ENCODE peak calls at places on chromosomes 16 and 17, in four cellular contexts. C is WTC11, S is nephron progenitor cell, K is stomach. Z is an unnamed sample.

GRCh38 chr17:82449883-82450356 is 632 bp downstream of the CYBC1 start:
- DNase-seq in C (no peak), S (no peak), K (no peak), Z (no peak)

GRCh38 chr17:859461-860195 is 77.5 kb downstream of the MRM3 start:
- DNase-seq in K (no peak), C (no peak), S (no peak), Z (no peak)

GRCh38 chr16:49754495-49755290 is 101.2 kb downstream of the ZNF423 start:
- DNase-seq in C (peak), S (no peak), K (no peak), Z (peak)

GRCh38 chr16:65700599-65700998 is 578.7 kb upstream of the CDH11 start:
- DNase-seq in C (no peak), S (no peak), K (no peak), Z (no peak)

GRCh38 chr16:66287916-66288315 is 78.6 kb upstream of the CDH5 start:
- DNase-seq in K (no peak), C (no peak), S (no peak), Z (no peak)

GRCh38 chr16:84407588-84408313 is 39.4 kb downstream of the ATP2C2 start:
- DNase-seq in S (no peak), K (no peak), C (no peak), Z (no peak)

GRCh38 chr17:50634123-50634914 is at the start of gene ABCC3:
- DNase-seq in C (peak), K (peak), S (peak), Z (no peak)

GRCh38 chr17:19646788-19647696 is 1.5 kb upstream of the ALDH3A2 start:
- DNase-seq in K (no peak), C (no peak), S (no peak), Z (no peak)

GRCh38 chr16:63890072-63890471 is 1231.8 kb downstream of the CDH11 start:
- DNase-seq in S (no peak), C (no peak), K (no peak), Z (no peak)

GRCh38 chr16:66714659-66715307 is 18.2 kb upstream of the CMTM4 start:
- DNase-seq in C (no peak), K (no peak), S (no peak), Z (no peak)

GRCh38 chr17:54257440-54257839 is 434.7 kb downstream of the KIF2B start:
- DNase-seq in S (no peak), K (no peak), C (no peak), Z (no peak)

GRCh38 chr17:54256530-54256929 is 433.8 kb downstream of the KIF2B start:
- DNase-seq in S (no peak), K (no peak), C (peak), Z (no peak)

GRCh38 chr17:54261465-54261864 is 438.7 kb downstream of the KIF2B start:
- DNase-seq in S (no peak), K (no peak), C (no peak), Z (no peak)
- TF ChIP-seq CTCF in S (no peak), K (no peak), C (no peak), Z (no peak)

DNA sequence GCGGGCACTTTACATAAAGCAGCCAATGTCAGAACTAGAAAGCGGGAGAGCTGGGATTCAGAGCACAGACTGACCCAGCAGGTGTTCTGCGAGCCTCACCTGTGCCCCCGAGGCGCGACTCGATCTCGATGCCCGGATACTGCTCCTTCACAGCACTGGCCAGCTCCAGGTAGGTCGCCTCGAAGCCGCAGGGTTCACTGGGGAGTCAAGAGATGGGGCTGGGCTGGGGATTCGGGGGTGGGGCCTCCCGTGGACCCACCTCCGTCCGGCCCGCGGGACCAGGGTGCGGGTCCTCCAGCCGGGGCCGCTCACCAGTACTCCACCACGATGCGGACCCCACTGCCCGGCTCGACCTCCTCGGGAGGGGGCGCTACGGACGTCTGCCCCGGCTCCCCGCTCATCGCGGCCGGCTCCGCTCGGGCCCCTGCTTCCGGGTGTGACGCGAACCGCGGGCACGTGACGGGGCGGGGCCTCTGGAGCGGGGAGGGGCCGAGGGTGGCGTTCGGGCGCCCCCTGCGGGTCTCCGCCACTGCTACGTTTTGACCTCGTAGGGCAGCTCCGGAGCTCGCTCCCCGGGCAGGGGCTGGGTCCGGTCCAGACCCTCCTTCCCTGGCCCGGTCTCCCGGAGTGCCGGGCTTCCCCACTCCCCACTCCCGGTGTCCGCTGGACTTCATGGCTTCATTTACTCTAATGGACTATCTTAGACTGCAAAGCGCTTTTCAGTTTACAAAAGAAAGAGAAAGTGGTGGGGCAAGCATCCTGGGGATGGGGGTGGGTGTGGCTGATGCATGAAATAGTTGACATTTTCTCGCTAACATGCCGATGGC is at the start of gene MIEN1:
- DNase-seq in K (peak), S (peak), C (peak), Z (peak)
- TF ChIP-seq CTCF in K (peak), S (peak), C (peak), Z (peak)

GRCh38 chr17:20954794-20955193 is 88.0 kb downstream of the USP22 start:
- DNase-seq in C (no peak), S (no peak), K (no peak), Z (no peak)

GRCh38 chr17:20948984-20949777 is 93.6 kb downstream of the USP22 start:
- DNase-seq in C (no peak), K (no peak), S (no peak), Z (no peak)

GRCh38 chr17:20955437-20956323 is 87.1 kb downstream of the USP22 start:
- DNase-seq in C (no peak), S (no peak), K (no peak), Z (no peak)

GRCh38 chr17:20952183-20952582 is 90.6 kb downstream of the USP22 start:
- DNase-seq in C (no peak), K (no peak), S (no peak), Z (no peak)
- TF ChIP-seq CTCF in C (no peak), K (no peak), S (no peak), Z (no peak)

GRCh38 chr17:33966410-33967063 is 288.5 kb upstream of the CCL2 start:
- DNase-seq in S (no peak), C (no peak), K (no peak), Z (no peak)

GRCh38 chr17:33962857-33963655 is 292.0 kb upstream of the CCL2 start:
- DNase-seq in K (no peak), C (no peak), S (no peak), Z (no peak)

GRCh38 chr17:33968350-33969044 is 286.6 kb upstream of the CCL2 start:
- DNase-seq in K (no peak), S (no peak), C (no peak), Z (no peak)

GRCh38 chr17:33967608-33968349 is 287.3 kb upstream of the CCL2 start:
- DNase-seq in C (no peak), K (no peak), S (no peak), Z (no peak)

GRCh38 chr17:33964344-33964979 is 290.6 kb upstream of the CCL2 start:
- DNase-seq in K (no peak), C (no peak), S (no peak), Z (no peak)
- TF ChIP-seq CTCF in K (peak), C (peak), S (no peak), Z (no peak)

GRCh38 chr16:68689921-68690320 is 44.8 kb downstream of the CDH3 start:
- DNase-seq in K (no peak), C (no peak), S (no peak), Z (no peak)
- TF ChIP-seq CTCF in K (no peak), C (no peak), S (no peak), Z (no peak)

DNA sequence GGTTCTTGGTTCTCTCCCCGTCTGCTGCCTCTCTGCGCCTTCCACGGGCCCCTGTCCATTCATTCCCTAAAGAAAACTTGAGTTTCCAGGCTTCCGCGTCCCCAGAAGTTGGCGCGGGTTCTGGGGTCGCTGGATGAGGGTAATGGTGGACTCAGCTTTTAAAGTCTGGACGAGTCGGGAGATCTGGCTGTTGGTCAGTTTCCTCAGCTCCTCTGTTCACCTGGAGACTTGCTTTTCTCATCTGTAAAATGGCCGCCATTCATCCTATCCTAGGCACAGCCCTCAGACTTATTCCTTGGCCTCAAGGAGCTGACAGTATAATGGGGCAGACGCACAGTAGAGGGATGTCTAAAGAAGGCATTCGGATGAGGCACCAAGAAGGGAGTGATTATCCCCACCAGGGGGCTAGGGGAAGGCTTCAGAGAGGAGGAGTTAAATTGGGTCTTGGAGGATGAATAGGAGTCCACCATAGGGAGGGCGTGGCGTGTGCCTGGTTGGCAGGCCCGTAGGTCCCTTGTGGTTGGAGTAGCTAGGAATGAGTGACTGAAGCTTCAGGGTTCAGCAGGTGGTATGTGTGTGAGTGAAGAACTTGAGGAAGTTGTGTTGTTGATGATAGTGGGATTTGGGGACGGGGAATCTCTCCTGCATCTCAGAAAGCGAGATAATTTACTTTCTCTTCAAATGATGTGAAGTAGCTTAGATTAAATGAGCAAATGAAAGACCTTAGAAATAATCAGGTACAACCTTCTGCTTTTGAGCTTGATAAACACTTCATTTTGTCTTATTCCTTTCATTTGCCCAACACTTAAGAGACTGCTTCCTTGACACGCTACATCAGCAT is 655 bp downstream of the VPS35L start:
- DNase-seq in C (peak), S (peak), K (no peak), Z (no peak)
- TF ChIP-seq CTCF in C (no peak), S (peak), K (no peak), Z (peak)

GRCh38 chr17:9226794-9227135 is 205.5 kb downstream of the NTN1 start:
- DNase-seq in S (no peak), C (peak), K (no peak), Z (no peak)

GRCh38 chr17:9226130-9226793 is 205.0 kb downstream of the NTN1 start:
- DNase-seq in C (no peak), S (no peak), K (no peak), Z (no peak)

GRCh38 chr17:9224485-9224884 is 203.2 kb downstream of the NTN1 start:
- DNase-seq in K (no peak), S (no peak), C (no peak), Z (no peak)

GRCh38 chr17:9223531-9223930 is 202.2 kb downstream of the NTN1 start:
- DNase-seq in K (no peak), C (no peak), S (no peak), Z (no peak)

DNA sequence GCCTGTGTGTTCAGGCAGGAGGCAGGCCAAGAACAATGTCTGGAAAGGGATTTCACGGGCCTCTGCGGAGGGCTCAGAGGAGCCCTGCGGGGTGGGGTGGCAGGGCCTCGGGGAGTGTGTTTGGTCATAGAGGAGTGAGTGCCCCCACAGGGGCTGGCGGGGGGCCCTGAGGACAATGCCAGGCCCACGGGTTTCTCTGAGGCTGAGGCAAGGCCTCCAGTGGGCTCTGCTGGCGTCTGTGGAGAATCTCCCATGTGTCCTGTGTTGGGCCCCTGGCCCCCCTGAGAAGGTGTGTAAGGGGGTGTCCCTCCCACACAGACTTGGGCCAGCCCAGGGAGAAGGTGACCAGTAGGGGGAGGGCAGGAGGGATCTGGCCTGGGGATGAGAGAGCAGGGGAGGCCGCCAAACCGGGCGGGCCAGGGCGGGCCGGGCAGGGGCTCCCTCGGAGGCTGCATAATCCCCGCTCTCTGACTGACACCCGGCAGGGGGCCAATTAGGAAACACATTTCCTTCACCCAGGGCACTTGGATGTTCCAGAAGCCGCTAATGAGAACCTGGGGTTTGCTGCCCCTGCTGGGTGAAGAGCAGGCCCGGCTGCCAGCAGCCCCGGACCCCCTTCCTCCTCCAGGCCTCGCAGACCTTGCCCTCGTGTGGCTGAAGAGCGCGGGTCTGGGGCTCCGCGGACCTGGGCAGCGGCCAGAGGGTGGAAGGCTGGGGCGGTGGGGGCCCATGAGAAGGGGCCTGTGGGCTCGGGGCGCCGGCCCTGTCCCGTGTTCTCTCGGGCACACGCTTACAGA is 204.2 kb downstream of the NTN1 start:
- DNase-seq in K (no peak), S (no peak), C (peak), Z (no peak)
- TF ChIP-seq CTCF in K (no peak), S (no peak), C (no peak), Z (no peak)

DNA sequence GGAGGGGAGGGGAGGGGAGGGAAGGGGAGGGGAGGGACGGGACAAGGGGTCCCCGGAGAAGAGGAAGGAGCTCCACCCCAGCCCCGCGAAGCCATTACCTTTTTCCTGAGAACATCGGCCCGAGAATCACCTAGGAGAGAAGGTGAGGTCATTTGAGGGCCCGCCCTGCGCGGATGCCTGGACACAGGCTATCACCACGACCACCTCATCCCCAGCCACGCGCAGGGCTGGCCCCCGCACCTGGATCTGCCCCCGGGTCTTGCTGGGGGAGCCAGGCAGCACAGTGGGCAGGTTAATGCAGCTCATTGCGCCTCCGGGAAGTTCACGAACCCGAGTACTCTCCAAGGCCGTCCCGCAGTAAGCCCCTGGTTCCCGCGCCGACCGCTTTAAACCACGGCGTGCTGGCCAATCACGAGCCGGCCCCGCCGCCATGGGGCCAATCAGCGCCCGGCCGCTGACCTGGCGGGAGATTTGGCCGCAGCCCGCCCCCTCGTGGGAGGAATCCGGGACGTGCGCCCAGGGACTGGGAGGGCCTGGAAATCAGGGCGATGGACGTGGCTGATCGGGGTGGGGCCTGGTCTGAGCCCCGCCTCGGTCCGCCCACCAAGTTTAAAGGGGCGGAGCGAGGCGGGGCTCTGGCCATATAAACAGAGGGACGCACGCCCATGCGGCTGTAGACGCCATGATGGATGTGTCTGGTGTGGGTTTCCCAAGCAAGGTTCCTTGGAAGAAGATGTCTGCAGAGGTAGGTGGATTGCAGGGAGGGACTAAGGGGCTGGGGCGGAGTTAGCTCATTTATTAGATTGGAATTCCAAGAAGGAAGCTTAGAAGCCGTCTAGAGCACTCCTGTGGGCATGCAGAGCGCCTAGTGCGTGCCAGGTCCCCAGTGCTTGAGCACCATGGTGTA is at the start of the genes AFMID and TK1:
- DNase-seq in S (peak), K (peak), C (peak), Z (peak)
- TF ChIP-seq CTCF in S (peak), K (peak), C (peak), Z (peak)

GRCh38 chr17:46061435-46061834 is 62.4 kb downstream of the STH start:
- DNase-seq in C (no peak), S (no peak), K (no peak), Z (no peak)

GRCh38 chr17:46059457-46059856 is 60.4 kb downstream of the STH start:
- DNase-seq in K (no peak), C (no peak), S (no peak), Z (no peak)

GRCh38 chr17:46060461-46060860 is 61.4 kb downstream of the STH start:
- DNase-seq in S (no peak), C (no peak), K (no peak), Z (no peak)

GRCh38 chr17:46064460-46064859 is 65.4 kb downstream of the STH start:
- DNase-seq in C (no peak), S (no peak), K (no peak), Z (no peak)

DNA sequence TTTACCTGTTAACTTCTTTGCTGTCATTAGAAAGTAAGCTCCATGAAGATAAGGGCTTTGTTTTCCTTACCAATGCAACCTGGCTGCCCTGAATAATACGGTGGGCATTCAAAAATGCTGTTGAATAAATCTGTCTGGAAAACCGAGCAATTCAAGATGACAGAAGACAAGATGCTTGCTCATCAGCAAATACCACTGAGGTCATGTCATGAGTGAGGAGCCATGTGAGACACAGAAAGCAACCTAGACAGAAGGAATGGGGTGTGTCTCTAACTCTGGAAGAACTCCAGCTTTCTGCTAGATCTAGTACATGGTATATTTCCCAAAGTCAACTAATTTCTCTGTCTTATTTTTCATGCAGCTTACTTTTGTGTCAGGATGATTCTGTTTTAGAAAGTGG is 64.2 kb downstream of the STH start:
- DNase-seq in C (no peak), K (no peak), S (no peak), Z (no peak)
- TF ChIP-seq CTCF in C (no peak), K (no peak), S (no peak), Z (no peak)

DNA sequence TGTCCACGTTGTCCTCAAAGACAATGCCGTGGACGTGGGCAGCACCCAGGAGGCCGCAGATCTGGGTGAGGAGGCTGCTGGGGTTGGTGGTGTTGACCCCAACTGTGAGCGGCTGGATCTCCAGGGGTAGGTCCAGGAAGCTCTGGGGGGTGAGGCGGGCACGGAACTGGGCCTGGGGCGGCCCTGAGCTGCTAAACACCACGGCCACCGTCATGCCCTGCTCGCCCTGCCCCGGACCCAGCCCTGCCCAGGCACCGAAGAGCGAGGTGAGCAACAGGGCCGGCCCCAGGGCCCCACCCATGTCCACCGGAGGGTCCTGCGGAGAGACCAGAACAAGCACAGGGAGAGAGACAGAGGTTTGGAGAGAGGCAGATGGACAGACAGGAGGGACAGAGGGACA is 4.9 kb downstream of the GRIN2C start:
- DNase-seq in K (no peak), C (no peak), S (no peak), Z (no peak)
- TF ChIP-seq CTCF in K (no peak), C (no peak), S (no peak), Z (no peak)

Z was measured in AG09319.